ENCODE peak calls at places on chromosomes 4 and X, in seven cellular contexts. Q is epithelial cell of esophagus, I is adipocyte, G is psoas muscle, F is dermis blood vessel endothelial cell, N is AG09319, L is NCI-H2029 treated with DMSO at 0.1 percent for 48 hours. T is an unnamed sample.
A peak's percentile ranks its signal among the peaks of the same experiment; 100 is the strongest.

GRCh38 chr4:20711335-20711734 is 11.1 kb downstream of the PACRGL start:
- DNase-seq in Q (no peak), L (no peak), I (no peak), G (no peak), F (no peak), N (no peak), T (no peak)

GRCh38 chr4:52966172-52966571 is 104.1 kb downstream of the RASL11B start:
- DNase-seq in F (no peak), G (no peak), I (no peak), Q (no peak), N (no peak), L (no peak), T (no peak)

GRCh38 chr4:86441175-86441960 is 81.5 kb upstream of the MAPK10 start:
- DNase-seq in I (peak; percentile 73), N (no peak), Q (peak; percentile 90), F (no peak), L (no peak), G (no peak), T (no peak)

GRCh38 chrX:13721819-13722527 is 12.4 kb downstream of the TRAPPC2 start:
- DNase-seq in I (peak; percentile 71), G (no peak), N (peak; percentile 67), F (no peak), Q (peak; percentile 36), L (no peak), T (no peak)

GRCh38 chr4:184439856-184440592 is 34.3 kb downstream of the IRF2 start:
- DNase-seq in L (peak; percentile 8), G (no peak), I (no peak), Q (no peak), F (no peak), N (no peak), T (peak; percentile 38)

GRCh38 chrX:9765737-9766098 is at the start of gene GPR143:
- DNase-seq in Q (no peak), I (no peak), N (no peak), G (no peak), F (no peak), L (no peak), T (no peak)

GRCh38 chr4:174273960-174274359 is 9.5 kb downstream of the FBXO8 start:
- DNase-seq in F (no peak), Q (no peak), N (no peak), I (no peak), L (no peak), G (no peak), T (no peak)

GRCh38 chrX:136055651-136056221 is 70.5 kb downstream of the SLC9A6 start:
- DNase-seq in G (peak; percentile 58), N (peak; percentile 91), I (peak; percentile 90), L (no peak), Q (peak; percentile 6), F (peak; percentile 85), T (peak; percentile 61)

GRCh38 chr4:109385260-109385659 is 48.4 kb upstream of the SEC24B start:
- DNase-seq in N (no peak), I (no peak), G (no peak), F (no peak), L (no peak), Q (no peak), T (no peak)

GRCh38 chrX:109629310-109629709 is 4.3 kb upstream of the KCNE5 start:
- DNase-seq in Q (no peak), I (no peak), N (no peak), G (no peak), F (peak; percentile 88), L (no peak), T (no peak)

GRCh38 chr4:124203613-124204284 is 508.8 kb downstream of the ANKRD50 start:
- DNase-seq in G (no peak), Q (no peak), I (no peak), N (no peak), F (peak; percentile 2), L (no peak), T (peak; percentile 11)

GRCh38 chr4:142690764-142691163 is 155.3 kb downstream of the INPP4B start:
- DNase-seq in N (no peak), L (no peak), G (no peak), I (no peak), Q (no peak), F (no peak), T (no peak)

GRCh38 chr4:44740201-44740600 is 13.8 kb upstream of the GNPDA2 start:
- DNase-seq in G (no peak), L (no peak), F (no peak), I (no peak), Q (peak; percentile 62), N (no peak), T (no peak)

GRCh38 chrX:150730719-150731118 is 37.5 kb downstream of the MTMR1 start:
- DNase-seq in G (no peak), I (peak; percentile 65), Q (no peak), L (no peak), F (no peak), N (peak; percentile 14), T (peak; percentile 77)

GRCh38 chr4:48445704-48446103 is 37.4 kb upstream of the SLC10A4 start:
- DNase-seq in N (no peak), G (no peak), Q (peak; percentile 22), L (peak; percentile 33), F (peak; percentile 46), I (peak; percentile 76), T (peak; percentile 23)

GRCh38 chrX:8084023-8084422 is 87.0 kb downstream of the VCX2 start:
- DNase-seq in Q (peak; percentile 62), F (no peak), I (peak; percentile 0), L (no peak), N (no peak), G (no peak), T (no peak)

GRCh38 chr4:122234686-122235085 is 82.6 kb downstream of the BLTP1 start:
- DNase-seq in F (no peak), L (no peak), Q (no peak), G (no peak), N (no peak), I (no peak), T (no peak)

GRCh38 chrX:136198010-136198409 is 50.7 kb downstream of the FHL1 start:
- DNase-seq in L (no peak), I (no peak), N (no peak), G (no peak), F (no peak), Q (no peak), T (no peak)

GRCh38 chr4:41600243-41600642 is 62.3 kb downstream of the LIMCH1 start:
- DNase-seq in Q (peak; percentile 13), N (no peak), F (peak; percentile 95), G (no peak), L (no peak), I (no peak), T (no peak)

GRCh38 chrX:110055616-110056015 is 52.7 kb downstream of the TMEM164 start:
- DNase-seq in L (no peak), F (no peak), I (no peak), Q (no peak), N (no peak), G (no peak), T (no peak)

GRCh38 chr4:89000844-89001360 is 56.1 kb downstream of the FAM13A start:
- DNase-seq in N (no peak), L (peak; percentile 94), G (no peak), Q (peak; percentile 81), I (no peak), F (peak; percentile 79), T (peak; percentile 8)

GRCh38 chr4:185137233-185137925 is 5.7 kb upstream of the SLC25A4 start:
- DNase-seq in I (no peak), Q (no peak), L (no peak), N (no peak), F (no peak), G (no peak), T (no peak)

GRCh38 chrX:7083468-7084396 is 63.8 kb upstream of the STS start:
- DNase-seq in F (peak; percentile 76), N (peak; percentile 63), Q (peak; percentile 82), G (no peak), L (no peak), I (peak; percentile 64), T (peak; percentile 89)

GRCh38 chr4:55736605-55737183 is 82.9 kb upstream of the EXOC1L start:
- DNase-seq in F (peak; percentile 49), I (peak; percentile 5), G (no peak), N (no peak), L (peak; percentile 23), Q (peak; percentile 42), T (no peak)

GRCh38 chr4:122636697-122637096 is 15.8 kb upstream of the IL21 start:
- DNase-seq in Q (no peak), I (no peak), L (no peak), N (no peak), F (no peak), G (no peak), T (no peak)

GRCh38 chr4:6192245-6192644 is 8.1 kb downstream of the JAKMIP1 start:
- DNase-seq in G (no peak), Q (no peak), I (no peak), L (no peak), F (peak; percentile 8), N (no peak), T (no peak)

T was measured in AG08395.